ENCODE peak calls at places on chromosomes 1 and 21, in eight cellular contexts. Y is tibial artery, M is ovary, K is lower leg skin, L is endothelial cell, E is IMR-90, S is esophagus squamous epithelium, O is heart right ventricle. A is an unnamed sample.
A peak's percentile ranks its signal among the peaks of the same experiment; 100 is the strongest.

GRCh38 chr21:38777521-38777920 is 28.2 kb upstream of the ETS2 start:
- DNase-seq in Y (no peak), M (no peak), K (no peak), L (no peak), E (no peak), S (no peak), O (no peak), A (no peak)

GRCh38 chr1:59422921-59423575 is 126.2 kb downstream of the FGGY start:
- DNase-seq in Y (peak; percentile 93), M (peak; percentile 72), K (peak; percentile 85), L (peak; percentile 44), E (no peak), S (no peak), O (peak; percentile 31), A (peak; percentile 18)

GRCh38 chr1:167722152-167722869 is 529 bp downstream of the MPZL1 start:
- DNase-seq in Y (no peak), M (no peak), K (no peak), L (peak; percentile 54), E (peak; percentile 19), S (no peak), O (no peak), A (no peak)

GRCh38 chr1:168202941-168203654 is 22.7 kb upstream of the SFT2D2 start:
- DNase-seq in Y (peak; percentile 30), M (no peak), K (peak; percentile 32), L (no peak), E (peak; percentile 81), S (no peak), O (no peak), A (no peak)

GRCh38 chr1:172451002-172451443 is 7.2 kb upstream of the PIGC start:
- DNase-seq in Y (no peak), M (no peak), K (no peak), L (no peak), E (peak; percentile 79), S (no peak), O (no peak), A (no peak)

GRCh38 chr1:33088119-33088906 is 7.4 kb downstream of the AZIN2 start:
- DNase-seq in Y (no peak), M (no peak), K (no peak), L (no peak), E (peak; percentile 34), S (no peak), O (no peak), A (no peak)

GRCh38 chr1:101301446-101301845 is 64.6 kb downstream of the S1PR1 start:
- DNase-seq in Y (no peak), M (no peak), K (no peak), L (no peak), E (no peak), S (no peak), O (no peak), A (no peak)

GRCh38 chr1:233367057-233367759 is 39.7 kb downstream of the MAP3K21 start:
- DNase-seq in Y (no peak), M (no peak), K (no peak), L (no peak), E (no peak), S (no peak), O (no peak), A (no peak)

GRCh38 chr1:69406244-69406643 is 161.5 kb upstream of the LRRC7 start:
- DNase-seq in Y (no peak), M (no peak), K (no peak), L (no peak), E (no peak), S (no peak), O (no peak), A (no peak)

GRCh38 chr1:13714851-13715250 is 14.9 kb downstream of the PRDM2 start:
- DNase-seq in Y (no peak), M (no peak), K (no peak), L (no peak), E (no peak), S (no peak), O (no peak), A (no peak)

GRCh38 chr1:89425056-89425455 is 61.2 kb downstream of the GBP6 start:
- DNase-seq in Y (no peak), M (no peak), K (no peak), L (no peak), E (no peak), S (no peak), O (no peak), A (no peak)

GRCh38 chr1:116699605-116700004 is 32.1 kb upstream of the IGSF3 start:
- DNase-seq in Y (no peak), M (no peak), K (no peak), L (no peak), E (no peak), S (no peak), O (no peak), A (peak; percentile 29)

GRCh38 chr1:156571959-156572662 is at the start of gene IQGAP3:
- DNase-seq in Y (peak; percentile 79), M (peak; percentile 84), K (peak; percentile 78), L (peak; percentile 87), E (peak; percentile 69), S (no peak), O (peak; percentile 81), A (peak; percentile 88)

GRCh38 chr21:44000360-44000759 is 11.7 kb upstream of the TRAPPC10 start:
- DNase-seq in Y (no peak), M (no peak), K (no peak), L (no peak), E (no peak), S (no peak), O (no peak), A (no peak)

GRCh38 chr1:181091322-181092040 is 3.0 kb downstream of the IER5 start:
- DNase-seq in Y (no peak), M (no peak), K (no peak), L (no peak), E (no peak), S (no peak), O (no peak), A (no peak)

GRCh38 chr21:29240136-29240535 is 58.6 kb upstream of the BACH1 start:
- DNase-seq in Y (no peak), M (no peak), K (no peak), L (no peak), E (no peak), S (no peak), O (no peak), A (no peak)

GRCh38 chr1:26921462-26922200 is at the start of gene NUDC:
- DNase-seq in Y (peak; percentile 96), M (peak; percentile 95), K (peak; percentile 96), L (peak; percentile 95), E (peak; percentile 96), S (peak; percentile 78), O (peak; percentile 96), A (peak; percentile 93)

GRCh38 chr1:12249181-12249580 is 19.4 kb downstream of the VPS13D start:
- DNase-seq in Y (no peak), M (no peak), K (no peak), L (no peak), E (peak; percentile 58), S (no peak), O (no peak), A (no peak)

GRCh38 chr1:11804666-11805453 is 904 bp downstream of the MTHFR start:
- DNase-seq in Y (peak; percentile 51), M (peak; percentile 84), K (no peak), L (no peak), E (peak; percentile 56), S (no peak), O (no peak), A (no peak)

GRCh38 chr1:15172405-15173259 is 19.1 kb downstream of the TMEM51 start:
- DNase-seq in Y (no peak), M (no peak), K (no peak), L (no peak), E (peak; percentile 51), S (no peak), O (no peak), A (no peak)

GRCh38 chr1:73593804-73594203 is 604.2 kb downstream of the LRRIQ3 start:
- DNase-seq in Y (no peak), M (no peak), K (no peak), L (no peak), E (no peak), S (no peak), O (no peak), A (no peak)

GRCh38 chr1:204268101-204268500 is 54.3 kb upstream of the GOLT1A start:
- DNase-seq in Y (no peak), M (no peak), K (no peak), L (no peak), E (no peak), S (no peak), O (no peak), A (no peak)

GRCh38 chr1:9892563-9893528 is 17.2 kb downstream of the CTNNBIP1 start:
- DNase-seq in Y (peak; percentile 36), M (no peak), K (peak; percentile 64), L (no peak), E (peak; percentile 88), S (no peak), O (no peak), A (no peak)

GRCh38 chr1:210072129-210072528 is 134.1 kb downstream of the SYT14 start:
- DNase-seq in Y (no peak), M (no peak), K (no peak), L (no peak), E (no peak), S (no peak), O (no peak), A (no peak)

GRCh38 chr1:210072891-210073509 is 135.0 kb downstream of the SYT14 start:
- DNase-seq in Y (no peak), M (no peak), K (no peak), L (no peak), E (no peak), S (no peak), O (no peak), A (no peak)

GRCh38 chr1:210081494-210081893 is 143.5 kb downstream of the SYT14 start:
- DNase-seq in Y (no peak), M (no peak), K (no peak), L (no peak), E (no peak), S (no peak), O (no peak), A (no peak)

GRCh38 chr1:210074904-210075303 is 136.9 kb downstream of the SYT14 start:
- DNase-seq in Y (no peak), M (no peak), K (no peak), L (no peak), E (no peak), S (no peak), O (no peak), A (no peak)

GRCh38 chr1:210076620-210077019 is 138.6 kb downstream of the SYT14 start:
- DNase-seq in Y (no peak), M (no peak), K (no peak), L (no peak), E (no peak), S (no peak), O (no peak), A (no peak)
- TF ChIP-seq CTCF in Y (no peak), M (no peak), K (no peak), L (no peak), E (no peak), S (no peak), O (no peak), A (no peak)

GRCh38 chr1:31112223-31112622 is 46.7 kb upstream of the PUM1 start:
- DNase-seq in Y (no peak), M (no peak), K (no peak), L (no peak), E (no peak), S (no peak), O (no peak), A (no peak)
- TF ChIP-seq CTCF in Y (no peak), M (no peak), K (no peak), L (no peak), E (no peak), S (no peak), O (no peak), A (no peak)

GRCh38 chr1:65371544-65371943 is 48.9 kb upstream of the LEPR start:
- DNase-seq in Y (no peak), M (no peak), K (no peak), L (no peak), E (no peak), S (no peak), O (no peak), A (no peak)
- TF ChIP-seq CTCF in Y (no peak), M (no peak), K (no peak), L (no peak), E (no peak), S (no peak), O (no peak), A (no peak)

GRCh38 chr1:17004466-17005364 is 7.0 kb downstream of the ATP13A2 start:
- DNase-seq in Y (no peak), M (no peak), K (no peak), L (no peak), E (no peak), S (no peak), O (no peak), A (no peak)
- TF ChIP-seq CTCF in Y (no peak), M (no peak), K (no peak), L (no peak), E (peak; percentile 8), S (no peak), O (no peak), A (no peak)

A was measured in BE2C.